ENCODE peak calls at places on chromosomes 5 and 9, in ten cellular contexts. B is stomach, C is body of pancreas, Z is H9, I is lower leg skin, R is adrenal gland, Y is foreskin keratinocyte, S is tibial artery, V is choroid plexus epithelial cell, J is suprapubic skin. H is an unnamed sample.

GRCh38 chr9:16619897-16620296 is 250.6 kb downstream of the BNC2 start:
- DNase-seq in B (no peak), C (no peak), Z (no peak), I (no peak), R (no peak), Y (no peak), S (no peak), V (no peak), J (no peak), H (no peak)

GRCh38 chr5:97838214-97838613 is 655.2 kb upstream of the RIOK2 start:
- DNase-seq in B (no peak), C (no peak), Z (no peak), I (no peak), R (no peak), Y (peak), S (no peak), V (peak), J (no peak), H (no peak)

GRCh38 chr9:107214915-107215314 is 68.2 kb upstream of the RAD23B start:
- DNase-seq in B (no peak), C (no peak), Z (no peak), I (no peak), R (peak), Y (peak), S (no peak), V (peak), J (no peak), H (no peak)

GRCh38 chr5:154850255-154851062 is at the start of gene FAXDC2:
- DNase-seq in B (peak), C (peak), Z (peak), I (peak), R (peak), Y (peak), S (peak), V (peak), J (peak), H (no peak)

GRCh38 chr5:11925701-11926100 is 21.5 kb upstream of the CTNND2 start:
- DNase-seq in B (no peak), C (no peak), Z (no peak), I (no peak), R (no peak), Y (no peak), S (no peak), V (no peak), J (no peak), H (no peak)

GRCh38 chr5:55692106-55692417 is 20.1 kb downstream of the SLC38A9 start:
- DNase-seq in B (no peak), C (no peak), Z (no peak), I (no peak), R (no peak), Y (no peak), S (no peak), V (no peak), J (no peak), H (no peak)

GRCh38 chr5:34522599-34523381 is 133.3 kb upstream of the RAI14 start:
- DNase-seq in B (peak), C (peak), Z (peak), I (no peak), R (peak), Y (peak), S (peak), V (peak), J (peak), H (no peak)

GRCh38 chr9:95024097-95024671 is 293.3 kb downstream of the FANCC start:
- DNase-seq in B (peak), C (peak), Z (peak), I (no peak), R (peak), Y (no peak), S (peak), V (no peak), J (no peak), H (no peak)

GRCh38 chr5:134118212-134118611 is 3.7 kb downstream of the TCF7 start:
- DNase-seq in B (no peak), C (no peak), Z (no peak), I (no peak), R (no peak), Y (no peak), S (no peak), V (no peak), J (no peak), H (no peak)

GRCh38 chr5:158162479-158162878 is 303.5 kb upstream of the CLINT1 start:
- DNase-seq in B (no peak), C (no peak), Z (no peak), I (no peak), R (no peak), Y (no peak), S (no peak), V (no peak), J (no peak), H (no peak)

GRCh38 chr9:22389271-22389670 is 57.4 kb upstream of the DMRTA1 start:
- DNase-seq in B (no peak), C (no peak), Z (no peak), I (no peak), R (no peak), Y (no peak), S (no peak), V (no peak), J (no peak), H (no peak)

GRCh38 chr5:111720333-111720890 is 36.6 kb downstream of the NREP start:
- DNase-seq in B (no peak), C (no peak), Z (no peak), I (no peak), R (no peak), Y (no peak), S (no peak), V (no peak), J (no peak), H (no peak)

GRCh38 chr5:141636413-141637265 is at the start of the genes HDAC3 and RELL2:
- DNase-seq in B (peak), C (peak), Z (peak), I (peak), R (peak), Y (peak), S (peak), V (peak), J (peak), H (peak)

GRCh38 chr5:53331463-53331862 is 149.0 kb upstream of the FST start:
- DNase-seq in B (no peak), C (no peak), Z (no peak), I (no peak), R (no peak), Y (peak), S (no peak), V (peak), J (no peak), H (no peak)

GRCh38 chr9:109887079-109887478 is 107.1 kb downstream of the PALM2AKAP2 start:
- DNase-seq in B (no peak), C (no peak), Z (no peak), I (no peak), R (no peak), Y (peak), S (no peak), V (peak), J (no peak), H (no peak)

GRCh38 chr5:132069561-132069960 is 4.0 kb upstream of the CSF2 start:
- DNase-seq in B (no peak), C (no peak), Z (no peak), I (no peak), R (no peak), Y (no peak), S (no peak), V (no peak), J (no peak), H (no peak)

GRCh38 chr5:128378196-128378595 is 159.8 kb downstream of the FBN2 start:
- DNase-seq in B (no peak), C (no peak), Z (no peak), I (no peak), R (no peak), Y (peak), S (no peak), V (peak), J (no peak), H (no peak)

GRCh38 chr9:8895498-8896224 is 1096.1 kb upstream of the DMAC1 start:
- DNase-seq in B (no peak), C (no peak), Z (no peak), I (no peak), R (peak), Y (peak), S (no peak), V (peak), J (no peak), H (no peak)

GRCh38 chr5:56128166-56128565 is 105.0 kb downstream of the ANKRD55 start:
- DNase-seq in B (peak), C (no peak), Z (no peak), I (no peak), R (no peak), Y (no peak), S (no peak), V (peak), J (no peak), H (no peak)

GRCh38 chr9:137457406-137458193 is 1.5 kb downstream of the NSMF start:
- DNase-seq in B (peak), C (peak), Z (no peak), I (peak), R (no peak), Y (no peak), S (peak), V (no peak), J (peak), H (no peak)

GRCh38 chr5:95284512-95285405 is at the start of gene MCTP1:
- DNase-seq in B (peak), C (peak), Z (peak), I (no peak), R (peak), Y (peak), S (no peak), V (peak), J (no peak), H (no peak)

GRCh38 chr9:134367796-134368490 is 41.7 kb downstream of the RXRA start:
- DNase-seq in B (no peak), C (peak), Z (no peak), I (no peak), R (peak), Y (no peak), S (no peak), V (no peak), J (no peak), H (no peak)

GRCh38 chr5:9382511-9382910 is 163.4 kb downstream of the SEMA5A start:
- DNase-seq in B (no peak), C (no peak), Z (no peak), I (no peak), R (no peak), Y (no peak), S (no peak), V (no peak), J (no peak), H (no peak)

GRCh38 chr5:120062515-120062917 is 401.6 kb upstream of the PRR16 start:
- DNase-seq in B (no peak), C (no peak), Z (no peak), I (no peak), R (no peak), Y (peak), S (no peak), V (peak), J (no peak), H (no peak)

GRCh38 chr5:164354138-164354751 is 848.8 kb downstream of the MAT2B start:
- DNase-seq in B (no peak), C (no peak), Z (no peak), I (no peak), R (no peak), Y (no peak), S (no peak), V (no peak), J (no peak), H (no peak)

GRCh38 chr5:69167488-69167845 is 517 bp downstream of the CCNB1 start:
- DNase-seq in B (no peak), C (no peak), Z (peak), I (no peak), R (no peak), Y (peak), S (no peak), V (peak), J (no peak), H (no peak)

GRCh38 chr9:76894198-76894597 is 11.7 kb downstream of the PRUNE2 start:
- DNase-seq in B (no peak), C (no peak), Z (no peak), I (no peak), R (no peak), Y (no peak), S (no peak), V (no peak), J (no peak), H (no peak)

GRCh38 chr5:172936441-172936840 is 22.8 kb upstream of the RPL26L1 start:
- DNase-seq in B (no peak), C (no peak), Z (no peak), I (no peak), R (no peak), Y (no peak), S (no peak), V (no peak), J (no peak), H (no peak)

GRCh38 chr5:102754499-102755424 is at the start of gene PAM:
- DNase-seq in B (peak), C (peak), Z (peak), I (peak), R (peak), Y (peak), S (peak), V (peak), J (peak), H (peak)

GRCh38 chr5:133386662-133387061 is 225.7 kb downstream of the FSTL4 start:
- DNase-seq in B (no peak), C (no peak), Z (peak), I (peak), R (no peak), Y (no peak), S (no peak), V (no peak), J (no peak), H (no peak)

GRCh38 chr5:149397530-149397929 is 18.4 kb upstream of the IL17B start:
- DNase-seq in B (no peak), C (no peak), Z (no peak), I (no peak), R (peak), Y (no peak), S (no peak), V (peak), J (no peak), H (no peak)

GRCh38 chr9:91036826-91037510 is 235.3 kb downstream of the SYK start:
- DNase-seq in B (peak), C (peak), Z (peak), I (peak), R (peak), Y (peak), S (peak), V (peak), J (peak), H (peak)
- TF ChIP-seq CTCF in B (no peak), C (peak), Z (peak), I (peak), R (peak), Y (peak), S (peak), V (peak), J (peak), H (peak)

GRCh38 chr5:163350083-163350482 is 87.3 kb upstream of the CCNG1 start:
- DNase-seq in B (no peak), C (no peak), Z (no peak), I (no peak), R (no peak), Y (no peak), S (no peak), V (peak), J (no peak), H (no peak)
- TF ChIP-seq CTCF in B (no peak), C (no peak), Z (no peak), I (no peak), R (no peak), Y (no peak), S (no peak), V (peak), J (no peak), H (no peak)

GRCh38 chr5:60710362-60710761 is 10.4 kb upstream of the DEPDC1B start:
- DNase-seq in B (no peak), C (no peak), Z (no peak), I (no peak), R (no peak), Y (no peak), S (no peak), V (no peak), J (no peak), H (no peak)
- TF ChIP-seq CTCF in B (no peak), C (no peak), Z (no peak), I (no peak), R (no peak), Y (no peak), S (no peak), V (no peak), J (no peak), H (no peak)

GRCh38 chr9:89482950-89483349 is 15.0 kb downstream of the SEMA4D start:
- DNase-seq in B (no peak), C (no peak), Z (no peak), I (peak), R (no peak), Y (no peak), S (no peak), V (no peak), J (no peak), H (no peak)

GRCh38 chr9:89484475-89485404 is 13.2 kb downstream of the SEMA4D start:
- DNase-seq in B (no peak), C (no peak), Z (peak), I (peak), R (no peak), Y (peak), S (no peak), V (no peak), J (no peak), H (no peak)

GRCh38 chr9:89483592-89484474 is 14.1 kb downstream of the SEMA4D start:
- DNase-seq in B (peak), C (no peak), Z (peak), I (peak), R (no peak), Y (no peak), S (no peak), V (no peak), J (no peak), H (peak)

GRCh38 chr9:89481161-89481915 is 16.6 kb downstream of the SEMA4D start:
- DNase-seq in B (no peak), C (no peak), Z (no peak), I (peak), R (no peak), Y (no peak), S (no peak), V (no peak), J (no peak), H (no peak)

GRCh38 chr9:89482056-89482784 is 15.7 kb downstream of the SEMA4D start:
- DNase-seq in B (no peak), C (no peak), Z (no peak), I (peak), R (no peak), Y (no peak), S (no peak), V (no peak), J (no peak), H (no peak)
- TF ChIP-seq CTCF in B (no peak), C (no peak), Z (no peak), I (no peak), R (no peak), Y (no peak), S (no peak), V (no peak), J (no peak), H (no peak)

GRCh38 chr5:75545131-75545530 is 33.4 kb downstream of the POLK start:
- DNase-seq in B (no peak), C (no peak), Z (no peak), I (no peak), R (no peak), Y (no peak), S (no peak), V (no peak), J (no peak), H (no peak)

GRCh38 chr5:75552764-75553163 is 41.1 kb downstream of the POLK start:
- DNase-seq in B (no peak), C (no peak), Z (no peak), I (no peak), R (no peak), Y (no peak), S (no peak), V (no peak), J (no peak), H (no peak)

GRCh38 chr5:75550597-75550996 is 38.9 kb downstream of the POLK start:
- DNase-seq in B (no peak), C (no peak), Z (no peak), I (no peak), R (no peak), Y (no peak), S (no peak), V (no peak), J (no peak), H (no peak)

GRCh38 chr5:75551471-75551870 is 39.8 kb downstream of the POLK start:
- DNase-seq in B (no peak), C (no peak), Z (no peak), I (no peak), R (no peak), Y (peak), S (no peak), V (peak), J (no peak), H (no peak)

DNA sequence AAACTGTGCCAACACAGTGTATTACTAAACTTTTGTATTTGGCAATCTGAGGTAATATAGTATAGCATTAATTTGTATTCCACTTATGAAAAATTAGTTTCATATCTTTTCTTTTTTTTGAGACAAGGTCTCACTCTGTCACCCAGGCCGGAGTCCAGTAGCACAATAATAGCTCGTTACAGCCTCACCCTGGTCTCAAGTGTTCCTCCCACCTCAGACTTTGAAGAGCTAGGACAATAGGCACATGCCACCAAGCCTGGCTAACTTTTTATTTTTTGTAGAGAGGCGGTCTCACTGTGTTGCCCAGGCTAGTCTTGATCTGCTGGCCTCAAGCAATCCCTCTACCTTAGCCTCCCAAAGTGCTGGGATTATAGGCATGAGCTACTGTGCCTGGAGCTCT is 36.1 kb downstream of the POLK start:
- DNase-seq in B (no peak), C (no peak), Z (no peak), I (no peak), R (no peak), Y (no peak), S (no peak), V (no peak), J (no peak), H (no peak)
- TF ChIP-seq CTCF in B (no peak), C (no peak), Z (no peak), I (no peak), R (no peak), Y (no peak), S (no peak), V (no peak), J (no peak), H (no peak)

GRCh38 chr9:68797116-68797515 is 92.1 kb downstream of the PIP5K1B start:
- DNase-seq in B (no peak), C (no peak), Z (no peak), I (no peak), R (no peak), Y (no peak), S (no peak), V (no peak), J (no peak), H (no peak)
- TF ChIP-seq CTCF in B (no peak), C (no peak), Z (no peak), I (no peak), R (no peak), Y (no peak), S (no peak), V (no peak), J (no peak), H (no peak)

GRCh38 chr5:4038994-4039393 is 443.4 kb downstream of the IRX1 start:
- DNase-seq in B (no peak), C (no peak), Z (no peak), I (no peak), R (no peak), Y (no peak), S (no peak), V (no peak), J (no peak), H (no peak)

GRCh38 chr5:4042311-4042710 is 446.7 kb downstream of the IRX1 start:
- DNase-seq in B (no peak), C (no peak), Z (no peak), I (no peak), R (no peak), Y (no peak), S (no peak), V (no peak), J (no peak), H (no peak)

DNA sequence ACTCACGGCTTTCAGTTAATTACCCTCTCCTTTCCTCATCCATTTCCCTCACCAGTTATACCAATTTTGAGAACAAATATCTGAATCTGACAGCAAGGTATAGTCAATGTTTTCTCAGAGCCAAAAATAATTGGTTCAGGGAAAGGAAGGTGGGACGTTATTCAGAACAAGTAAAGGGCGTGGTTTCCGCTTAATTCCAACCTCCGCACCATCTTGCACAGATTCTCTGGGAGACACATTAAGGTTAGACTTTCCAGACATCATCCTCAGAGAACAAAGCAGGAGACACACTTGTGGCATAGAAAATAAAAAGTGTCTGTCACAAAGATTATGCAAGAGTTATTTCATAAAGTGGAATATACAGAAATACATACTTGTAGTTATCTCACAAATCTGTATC is 441.2 kb downstream of the IRX1 start:
- DNase-seq in B (no peak), C (no peak), Z (no peak), I (no peak), R (no peak), Y (no peak), S (no peak), V (no peak), J (no peak), H (no peak)
- TF ChIP-seq CTCF in B (no peak), C (no peak), Z (no peak), I (no peak), R (no peak), Y (no peak), S (no peak), V (no peak), J (no peak), H (no peak)

H was measured in chondrocyte.